ENCODE peak calls at places on chromosomes 4 and X, in seven cellular contexts. One of them, this sample, is unnamed.

GRCh38 chr4:71184195-71184781 is 154.5 kb upstream of the SLC4A4 start:
- DNase-seq in A549: peak
- DNase-seq in H1: no peak
- DNase-seq in K562: peak
- DNase-seq in GM12878: peak
- DNase-seq in HepG2: peak
- DNase-seq in SK-N-SH: peak
- DNase-seq in this sample: peak

GRCh38 chr4:22999419-22999818 is 306.7 kb downstream of the GBA3 start:
- DNase-seq in SK-N-SH: no peak
- DNase-seq in GM12878: no peak
- DNase-seq in H1: no peak
- DNase-seq in A549: peak
- DNase-seq in K562: no peak
- DNase-seq in HepG2: peak
- DNase-seq in this sample: no peak

GRCh38 chr4:163603246-163603645 is 108.8 kb downstream of the TMA16 start:
- DNase-seq in SK-N-SH: no peak
- DNase-seq in GM12878: no peak
- DNase-seq in HepG2: no peak
- DNase-seq in A549: no peak
- DNase-seq in H1: no peak
- DNase-seq in K562: no peak
- DNase-seq in this sample: peak

GRCh38 chr4:55398461-55398860 is 2.7 kb downstream of the TMEM165 start:
- DNase-seq in K562: no peak
- DNase-seq in SK-N-SH: no peak
- DNase-seq in GM12878: no peak
- DNase-seq in HepG2: no peak
- DNase-seq in A549: no peak
- DNase-seq in H1: no peak
- DNase-seq in this sample: peak

GRCh38 chrX:131816551-131817136 is 206.5 kb upstream of the STK26 start:
- DNase-seq in HepG2: no peak
- DNase-seq in K562: no peak
- DNase-seq in SK-N-SH: peak
- DNase-seq in GM12878: peak
- DNase-seq in A549: peak
- DNase-seq in H1: no peak
- DNase-seq in this sample: peak

GRCh38 chrX:39212456-39212855 is 411.2 kb downstream of the MID1IP1 start:
- DNase-seq in GM12878: no peak
- DNase-seq in HepG2: no peak
- DNase-seq in A549: no peak
- DNase-seq in H1: no peak
- DNase-seq in K562: no peak
- DNase-seq in SK-N-SH: no peak
- DNase-seq in this sample: no peak

GRCh38 chr4:120481711-120482110 is 415.1 kb upstream of the MAD2L1 start:
- DNase-seq in A549: no peak
- DNase-seq in K562: no peak
- DNase-seq in SK-N-SH: no peak
- DNase-seq in HepG2: no peak
- DNase-seq in H1: no peak
- DNase-seq in GM12878: no peak
- DNase-seq in this sample: no peak

GRCh38 chr4:152634110-152634760 is 45.6 kb downstream of the TMEM154 start:
- DNase-seq in H1: no peak
- DNase-seq in GM12878: no peak
- DNase-seq in A549: no peak
- DNase-seq in SK-N-SH: no peak
- DNase-seq in K562: no peak
- DNase-seq in HepG2: peak
- DNase-seq in this sample: no peak

GRCh38 chr4:4838602-4839470 is 20.6 kb upstream of the MSX1 start:
- DNase-seq in H1: no peak
- DNase-seq in K562: no peak
- DNase-seq in A549: no peak
- DNase-seq in HepG2: peak
- DNase-seq in GM12878: no peak
- DNase-seq in SK-N-SH: no peak
- DNase-seq in this sample: no peak

GRCh38 chr4:137370206-137370633 is 162.1 kb downstream of the PCDH18 start:
- DNase-seq in HepG2: no peak
- DNase-seq in GM12878: no peak
- DNase-seq in K562: no peak
- DNase-seq in A549: no peak
- DNase-seq in SK-N-SH: no peak
- DNase-seq in H1: no peak
- DNase-seq in this sample: peak

GRCh38 chr4:62398318-62398717 is 1198.2 kb downstream of the ADGRL3 start:
- DNase-seq in HepG2: no peak
- DNase-seq in A549: no peak
- DNase-seq in GM12878: no peak
- DNase-seq in SK-N-SH: no peak
- DNase-seq in K562: no peak
- DNase-seq in H1: no peak
- DNase-seq in this sample: no peak

GRCh38 chr4:142248946-142249345 is 597.2 kb downstream of the INPP4B start:
- DNase-seq in SK-N-SH: no peak
- DNase-seq in H1: no peak
- DNase-seq in A549: peak
- DNase-seq in K562: no peak
- DNase-seq in GM12878: no peak
- DNase-seq in HepG2: no peak
- DNase-seq in this sample: peak

GRCh38 chr4:39469429-39470077 is 10.7 kb downstream of the LIAS start:
- DNase-seq in SK-N-SH: peak
- DNase-seq in HepG2: peak
- DNase-seq in H1: no peak
- DNase-seq in A549: peak
- DNase-seq in GM12878: peak
- DNase-seq in K562: peak
- DNase-seq in this sample: peak

GRCh38 chrX:153685751-153686676 is 1.7 kb upstream of the SLC6A8 start:
- DNase-seq in SK-N-SH: no peak
- DNase-seq in GM12878: no peak
- DNase-seq in A549: no peak
- DNase-seq in HepG2: no peak
- DNase-seq in H1: no peak
- DNase-seq in K562: peak
- DNase-seq in this sample: no peak

GRCh38 chr4:16418814-16419213 is 192.5 kb upstream of the TAPT1 start:
- DNase-seq in H1: no peak
- DNase-seq in HepG2: no peak
- DNase-seq in SK-N-SH: no peak
- DNase-seq in K562: no peak
- DNase-seq in GM12878: no peak
- DNase-seq in A549: peak
- DNase-seq in this sample: peak

GRCh38 chr4:37982736-37983135 is 22.5 kb downstream of the PTTG2 start:
- DNase-seq in SK-N-SH: no peak
- DNase-seq in HepG2: no peak
- DNase-seq in H1: no peak
- DNase-seq in GM12878: no peak
- DNase-seq in A549: no peak
- DNase-seq in K562: no peak
- DNase-seq in this sample: no peak

GRCh38 chr4:37985730-37986275 is 25.6 kb downstream of the PTTG2 start:
- DNase-seq in SK-N-SH: no peak
- DNase-seq in A549: no peak
- DNase-seq in H1: no peak
- DNase-seq in K562: no peak
- DNase-seq in GM12878: no peak
- DNase-seq in HepG2: no peak
- DNase-seq in this sample: no peak

GRCh38 chr4:37981425-37981824 is 21.2 kb downstream of the PTTG2 start:
- DNase-seq in HepG2: no peak
- DNase-seq in A549: no peak
- DNase-seq in H1: no peak
- DNase-seq in K562: no peak
- DNase-seq in GM12878: no peak
- DNase-seq in SK-N-SH: no peak
- DNase-seq in this sample: no peak

GRCh38 chr4:37981844-37982720 is 21.9 kb downstream of the PTTG2 start:
- DNase-seq in A549: no peak
- DNase-seq in GM12878: no peak
- DNase-seq in SK-N-SH: no peak
- DNase-seq in H1: no peak
- DNase-seq in K562: no peak
- DNase-seq in HepG2: peak
- DNase-seq in this sample: peak

DNA sequence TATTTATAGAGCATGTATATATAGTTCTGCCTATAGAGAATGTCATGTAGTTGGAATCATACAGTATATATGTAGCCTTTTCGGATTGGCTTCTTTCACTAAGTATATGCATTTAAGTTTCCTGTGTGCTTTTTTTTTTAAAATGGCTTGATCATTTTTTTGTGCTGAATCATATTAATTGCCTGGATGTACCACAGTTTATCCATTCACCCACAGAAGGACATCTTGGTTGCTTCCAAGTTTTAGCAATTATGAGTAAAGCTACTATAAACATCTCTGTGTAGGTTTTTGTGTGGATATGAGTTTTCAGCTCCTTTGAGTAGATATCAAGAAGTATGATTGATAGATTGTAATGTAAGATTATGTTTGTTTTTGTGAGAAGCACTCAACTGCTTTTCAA is 23.8 kb downstream of the PTTG2 start:
- DNase-seq in HepG2: no peak
- DNase-seq in K562: no peak
- DNase-seq in A549: no peak
- DNase-seq in SK-N-SH: no peak
- DNase-seq in H1: no peak
- DNase-seq in GM12878: no peak
- DNase-seq in this sample: peak
- TF ChIP-seq CTCF in HepG2: no peak
- TF ChIP-seq CTCF in K562: no peak
- TF ChIP-seq CTCF in A549: no peak
- TF ChIP-seq CTCF in SK-N-SH: no peak
- TF ChIP-seq CTCF in H1: no peak
- TF ChIP-seq CTCF in GM12878: no peak
- TF ChIP-seq CTCF in this sample: no peak

GRCh38 chr4:89914609-89915008 is 20.0 kb downstream of the MMRN1 start:
- DNase-seq in SK-N-SH: no peak
- DNase-seq in HepG2: no peak
- DNase-seq in K562: no peak
- DNase-seq in GM12878: no peak
- DNase-seq in H1: no peak
- DNase-seq in A549: no peak
- DNase-seq in this sample: no peak
- TF ChIP-seq RFX5 in SK-N-SH: no peak
- TF ChIP-seq RFX5 in HepG2: no peak
- TF ChIP-seq RFX5 in K562: no peak
- TF ChIP-seq RFX5 in GM12878: no peak
- TF ChIP-seq RFX5 in H1: no peak
- TF ChIP-seq RFX5 in A549: no peak
- TF ChIP-seq RFX5 in this sample: no peak

GRCh38 chr4:2009651-2010233 is 968 bp upstream of the NELFA start:
- DNase-seq in GM12878: no peak
- DNase-seq in H1: no peak
- DNase-seq in K562: no peak
- DNase-seq in SK-N-SH: peak
- DNase-seq in A549: peak
- DNase-seq in HepG2: peak
- DNase-seq in this sample: peak

GRCh38 chr4:2006956-2007653 is 1.7 kb downstream of the NELFA start:
- DNase-seq in SK-N-SH: no peak
- DNase-seq in A549: no peak
- DNase-seq in GM12878: no peak
- DNase-seq in K562: no peak
- DNase-seq in HepG2: peak
- DNase-seq in H1: no peak
- DNase-seq in this sample: no peak

GRCh38 chr4:2008671-2008920 is 178 bp downstream of the NELFA start:
- DNase-seq in A549: no peak
- DNase-seq in SK-N-SH: no peak
- DNase-seq in H1: no peak
- DNase-seq in GM12878: no peak
- DNase-seq in K562: no peak
- DNase-seq in HepG2: no peak
- DNase-seq in this sample: no peak

GRCh38 chr4:2007804-2008670 is 737 bp downstream of the NELFA start:
- DNase-seq in K562: peak
- DNase-seq in SK-N-SH: peak
- DNase-seq in GM12878: no peak
- DNase-seq in HepG2: no peak
- DNase-seq in H1: no peak
- DNase-seq in A549: no peak
- DNase-seq in this sample: peak

GRCh38 chr4:2008921-2009650 is at the start of gene NELFA:
- DNase-seq in SK-N-SH: peak
- DNase-seq in HepG2: peak
- DNase-seq in A549: peak
- DNase-seq in GM12878: peak
- DNase-seq in H1: peak
- DNase-seq in K562: peak
- DNase-seq in this sample: peak
- TF ChIP-seq CTCF in SK-N-SH: no peak
- TF ChIP-seq CTCF in HepG2: peak
- TF ChIP-seq CTCF in A549: no peak
- TF ChIP-seq CTCF in GM12878: no peak
- TF ChIP-seq CTCF in H1: no peak
- TF ChIP-seq CTCF in K562: peak
- TF ChIP-seq CTCF in this sample: peak

GRCh38 chr4:113972781-113973180 is 6.7 kb downstream of the ARSJ start:
- DNase-seq in H1: no peak
- DNase-seq in GM12878: no peak
- DNase-seq in K562: no peak
- DNase-seq in A549: no peak
- DNase-seq in SK-N-SH: no peak
- DNase-seq in HepG2: no peak
- DNase-seq in this sample: no peak

GRCh38 chr4:113971706-113972360 is 7.6 kb downstream of the ARSJ start:
- DNase-seq in HepG2: no peak
- DNase-seq in A549: peak
- DNase-seq in GM12878: no peak
- DNase-seq in K562: no peak
- DNase-seq in H1: no peak
- DNase-seq in SK-N-SH: peak
- DNase-seq in this sample: peak

GRCh38 chr4:113967687-113968086 is 11.8 kb downstream of the ARSJ start:
- DNase-seq in SK-N-SH: no peak
- DNase-seq in K562: no peak
- DNase-seq in GM12878: no peak
- DNase-seq in A549: no peak
- DNase-seq in H1: no peak
- DNase-seq in HepG2: no peak
- DNase-seq in this sample: no peak

GRCh38 chr4:113969935-113970334 is 9.5 kb downstream of the ARSJ start:
- DNase-seq in K562: no peak
- DNase-seq in A549: no peak
- DNase-seq in HepG2: no peak
- DNase-seq in H1: no peak
- DNase-seq in GM12878: no peak
- DNase-seq in SK-N-SH: no peak
- DNase-seq in this sample: no peak

DNA sequence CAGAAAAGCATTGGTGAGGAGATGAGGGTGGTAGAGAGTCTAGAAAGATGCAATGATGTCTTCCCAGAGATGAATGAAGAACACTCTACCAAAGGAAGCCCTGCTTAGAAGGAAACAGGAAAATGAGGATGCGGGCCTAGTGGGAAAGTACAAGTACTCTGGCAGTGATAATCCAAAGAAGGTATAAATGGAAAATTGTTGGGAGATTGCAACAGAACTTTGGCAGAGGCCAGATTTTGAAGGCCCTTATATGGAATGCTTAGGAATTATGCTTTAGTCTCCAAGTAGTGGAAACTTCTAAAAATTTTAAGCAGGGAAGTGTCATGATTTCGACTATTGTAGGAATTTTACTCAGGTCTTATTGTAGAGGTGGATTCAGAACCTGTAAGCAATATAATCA is 11.0 kb downstream of the ARSJ start:
- DNase-seq in K562: no peak
- DNase-seq in SK-N-SH: no peak
- DNase-seq in GM12878: no peak
- DNase-seq in A549: no peak
- DNase-seq in HepG2: no peak
- DNase-seq in H1: no peak
- DNase-seq in this sample: no peak
- TF ChIP-seq RFX5 in K562: no peak
- TF ChIP-seq RFX5 in SK-N-SH: no peak
- TF ChIP-seq RFX5 in GM12878: no peak
- TF ChIP-seq RFX5 in A549: no peak
- TF ChIP-seq RFX5 in HepG2: no peak
- TF ChIP-seq RFX5 in H1: no peak
- TF ChIP-seq RFX5 in this sample: no peak

This sample was measured in IMR-90.